ENCODE peak calls at places on chromosomes 2 and 18, in ten cellular contexts. R, B, V, Q, L, M, J, I, Z and K are unnamed samples.

GRCh38 chr2:177393381-177393780 is 808 bp downstream of the AGPS start:
- DNase-seq in R (no peak), B (peak), V (no peak), Q (peak), L (no peak), M (no peak), J (peak), I (no peak), Z (no peak), K (peak)

GRCh38 chr2:43210467-43211303 is 15.7 kb downstream of the ZFP36L2 start:
- DNase-seq in R (peak), B (peak), V (no peak), Q (peak), L (no peak), M (no peak), J (peak), I (no peak), Z (no peak), K (peak)

GRCh38 chr2:202639233-202639632 is 4.5 kb downstream of the FAM117B start:
- DNase-seq in R (no peak), B (no peak), V (no peak), Q (no peak), L (no peak), M (peak), J (no peak), I (no peak), Z (no peak), K (no peak)

GRCh38 chr18:32775628-32776027 is 2.8 kb upstream of the KLHL14 start:
- DNase-seq in R (no peak), B (no peak), V (no peak), Q (no peak), L (no peak), M (no peak), J (peak), I (no peak), Z (no peak), K (no peak)

GRCh38 chr18:76412818-76413565 is 82.0 kb downstream of the ZNF516 start:
- DNase-seq in R (no peak), B (no peak), V (no peak), Q (no peak), L (no peak), M (no peak), J (no peak), I (no peak), Z (no peak), K (no peak)

GRCh38 chr2:127067620-127068350 is 39.2 kb downstream of the BIN1 start:
- DNase-seq in R (peak), B (peak), V (peak), Q (peak), L (no peak), M (peak), J (peak), I (peak), Z (peak), K (peak)

GRCh38 chr18:80172056-80172455 is 63.0 kb downstream of the ADNP2 start:
- DNase-seq in R (no peak), B (no peak), V (no peak), Q (no peak), L (no peak), M (no peak), J (no peak), I (no peak), Z (no peak), K (peak)

GRCh38 chr18:76306685-76307292 is 188.3 kb downstream of the ZNF516 start:
- DNase-seq in R (peak), B (no peak), V (no peak), Q (no peak), L (no peak), M (no peak), J (no peak), I (no peak), Z (no peak), K (peak)

GRCh38 chr2:194730266-194730665 is 926.8 kb upstream of the SLC39A10 start:
- DNase-seq in R (no peak), B (no peak), V (no peak), Q (no peak), L (no peak), M (no peak), J (no peak), I (no peak), Z (no peak), K (no peak)

GRCh38 chr2:58055027-58055786 is 8.6 kb downstream of the VRK2 start:
- DNase-seq in R (no peak), B (no peak), V (no peak), Q (no peak), L (no peak), M (no peak), J (no peak), I (no peak), Z (no peak), K (no peak)

GRCh38 chr2:200172944-200173481 is 133.5 kb upstream of the SPATS2L start:
- DNase-seq in R (no peak), B (no peak), V (no peak), Q (no peak), L (no peak), M (no peak), J (no peak), I (no peak), Z (no peak), K (no peak)

GRCh38 chr2:5991305-5991968 is 299.3 kb downstream of the SOX11 start:
- DNase-seq in R (no peak), B (no peak), V (no peak), Q (no peak), L (no peak), M (peak), J (no peak), I (no peak), Z (no peak), K (no peak)

GRCh38 chr2:65057391-65058052 is 1.3 kb downstream of the CEP68 start:
- DNase-seq in R (peak), B (peak), V (no peak), Q (peak), L (peak), M (peak), J (peak), I (no peak), Z (no peak), K (peak)

GRCh38 chr2:237701033-237701858 is 73.9 kb downstream of the LRRFIP1 start:
- DNase-seq in R (no peak), B (peak), V (no peak), Q (peak), L (no peak), M (no peak), J (no peak), I (no peak), Z (no peak), K (peak)

GRCh38 chr18:49020129-49020528 is 69.4 kb upstream of the SMAD7 start:
- DNase-seq in R (no peak), B (no peak), V (no peak), Q (no peak), L (no peak), M (no peak), J (no peak), I (peak), Z (no peak), K (no peak)